ENCODE peak calls at places on chromosomes 2 and 18, in five cellular contexts. One of them, this sample, is unnamed.
A peak's percentile ranks its signal among the peaks of the same experiment; 100 is the strongest.

GRCh38 chr2:109446531-109447131 is 167.1 kb downstream of the SEPTIN10 start:
- DNase-seq in adrenal gland: no peak
- DNase-seq in right cardiac atrium: peak; percentile 37
- DNase-seq in upper lobe of right lung: no peak
- DNase-seq in MM.1S: no peak
- DNase-seq in this sample: no peak

GRCh38 chr2:196533998-196534397 is 105.5 kb upstream of the CCDC150 start:
- DNase-seq in adrenal gland: no peak
- DNase-seq in right cardiac atrium: no peak
- DNase-seq in upper lobe of right lung: no peak
- DNase-seq in MM.1S: peak; percentile 50
- DNase-seq in this sample: no peak

GRCh38 chr2:139142252-139142651 is 362.1 kb upstream of the NXPH2 start:
- DNase-seq in adrenal gland: no peak
- DNase-seq in right cardiac atrium: no peak
- DNase-seq in upper lobe of right lung: no peak
- DNase-seq in MM.1S: peak; percentile 46
- DNase-seq in this sample: no peak

GRCh38 chr2:25585189-25585588 is 88.2 kb downstream of the DTNB start:
- DNase-seq in adrenal gland: no peak
- DNase-seq in right cardiac atrium: no peak
- DNase-seq in upper lobe of right lung: no peak
- DNase-seq in MM.1S: no peak
- DNase-seq in this sample: no peak

GRCh38 chr2:65669574-65669973 is 237.2 kb upstream of the SPRED2 start:
- DNase-seq in adrenal gland: no peak
- DNase-seq in right cardiac atrium: no peak
- DNase-seq in upper lobe of right lung: no peak
- DNase-seq in MM.1S: no peak
- DNase-seq in this sample: no peak

GRCh38 chr2:2039826-2040225 is 291.2 kb downstream of the MYT1L start:
- DNase-seq in adrenal gland: no peak
- DNase-seq in right cardiac atrium: no peak
- DNase-seq in upper lobe of right lung: no peak
- DNase-seq in MM.1S: no peak
- DNase-seq in this sample: no peak

GRCh38 chr2:86584164-86584913 is 21.1 kb upstream of the CHMP3 start:
- DNase-seq in adrenal gland: no peak
- DNase-seq in right cardiac atrium: no peak
- DNase-seq in upper lobe of right lung: no peak
- DNase-seq in MM.1S: peak; percentile 69
- DNase-seq in this sample: no peak

GRCh38 chr2:56465491-56465890 is 281.7 kb downstream of the CCDC85A start:
- DNase-seq in adrenal gland: no peak
- DNase-seq in right cardiac atrium: no peak
- DNase-seq in upper lobe of right lung: no peak
- DNase-seq in MM.1S: no peak
- DNase-seq in this sample: no peak

GRCh38 chr2:66696374-66696773 is 261.4 kb downstream of the MEIS1 start:
- DNase-seq in adrenal gland: no peak
- DNase-seq in right cardiac atrium: no peak
- DNase-seq in upper lobe of right lung: no peak
- DNase-seq in MM.1S: no peak
- DNase-seq in this sample: no peak

GRCh38 chr2:72143441-72144356 is 4.0 kb downstream of the CYP26B1 start:
- DNase-seq in adrenal gland: no peak
- DNase-seq in right cardiac atrium: peak; percentile 72
- DNase-seq in upper lobe of right lung: peak; percentile 58
- DNase-seq in MM.1S: no peak
- DNase-seq in this sample: no peak
- H3K4me1 ChIP-seq in adrenal gland: peaks cover 40% of the 10 kb centered on the region
- H3K4me1 ChIP-seq in right cardiac atrium: no peaks in the 10 kb centered on the region
- H3K4me1 ChIP-seq in upper lobe of right lung: peaks cover 53% of the 10 kb centered on the region
- H3K4me1 ChIP-seq in MM.1S: peaks cover 4% of the 10 kb centered on the region
- H3K4me1 ChIP-seq in this sample: peaks cover 30% of the 10 kb centered on the region

GRCh38 chr2:36358317-36358659 is 2.7 kb downstream of the CRIM1 start:
- DNase-seq in adrenal gland: no peak
- DNase-seq in right cardiac atrium: no peak
- DNase-seq in upper lobe of right lung: no peak
- DNase-seq in MM.1S: no peak
- DNase-seq in this sample: no peak
- H3K27ac ChIP-seq in adrenal gland: peak overlapping the region; percentile 94
- H3K27ac ChIP-seq in right cardiac atrium: no peak overlapping the region
- H3K27ac ChIP-seq in upper lobe of right lung: peak overlapping the region; percentile 79
- H3K27ac ChIP-seq in MM.1S: no peak overlapping the region
- H3K27ac ChIP-seq in this sample: no peak overlapping the region

DNA sequence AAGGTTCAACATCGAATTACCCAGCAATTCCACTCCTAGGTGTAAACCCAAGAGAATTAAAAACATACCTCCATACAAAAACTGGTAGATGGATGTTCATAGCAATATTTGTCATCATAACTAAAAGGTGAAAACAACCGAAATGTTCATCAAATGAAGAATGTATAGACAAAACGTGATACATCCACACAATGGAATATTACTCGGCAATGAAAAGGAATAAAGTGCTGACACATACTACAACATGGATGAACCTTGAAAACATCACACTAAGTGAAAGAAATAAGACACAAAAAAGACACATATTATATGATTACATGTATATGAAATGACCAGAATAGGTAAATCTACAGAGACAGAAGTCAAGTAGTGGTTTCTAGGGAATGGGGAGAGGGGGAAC is 20.6 kb upstream of the CHMP1B start:
- DNase-seq in adrenal gland: no peak
- DNase-seq in right cardiac atrium: no peak
- DNase-seq in upper lobe of right lung: no peak
- DNase-seq in MM.1S: no peak
- DNase-seq in this sample: no peak
- H3K4me3 ChIP-seq in adrenal gland: no peak overlapping the region
- H3K4me3 ChIP-seq in right cardiac atrium: no peak overlapping the region
- H3K4me3 ChIP-seq in upper lobe of right lung: no peak overlapping the region
- H3K4me3 ChIP-seq in MM.1S: no peak overlapping the region
- H3K4me3 ChIP-seq in this sample: no peak overlapping the region

DNA sequence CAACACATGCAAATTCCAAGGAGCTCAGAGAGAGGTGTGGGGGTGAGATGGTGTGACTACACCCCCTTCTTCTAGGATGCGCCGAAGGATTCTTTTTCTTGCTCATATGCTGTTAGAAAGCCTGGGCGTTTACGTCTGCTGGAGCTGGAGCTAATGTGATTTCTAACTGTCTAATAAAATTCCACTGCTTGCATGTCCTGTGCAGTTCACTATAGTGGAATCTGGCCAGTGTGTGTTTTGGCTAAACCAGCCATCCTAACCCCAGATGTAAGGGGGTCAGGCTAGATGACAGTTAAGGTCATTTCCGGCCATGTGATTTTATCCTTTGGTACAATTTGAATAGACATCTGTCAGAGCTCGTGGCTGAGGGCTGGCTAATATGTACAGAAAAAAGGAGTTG is 194.1 kb downstream of the PRKCE start:
- DNase-seq in adrenal gland: no peak
- DNase-seq in right cardiac atrium: no peak
- DNase-seq in upper lobe of right lung: no peak
- DNase-seq in MM.1S: no peak
- DNase-seq in this sample: no peak
- H3K4me1 ChIP-seq in adrenal gland: peaks cover 14% of the 10 kb centered on the region
- H3K4me1 ChIP-seq in right cardiac atrium: peaks cover 8% of the 10 kb centered on the region
- H3K4me1 ChIP-seq in upper lobe of right lung: peaks cover 14% of the 10 kb centered on the region
- H3K4me1 ChIP-seq in MM.1S: peaks cover 23% of the 10 kb centered on the region
- H3K4me1 ChIP-seq in this sample: no peaks in the 10 kb centered on the region

GRCh38 chr2:224208034-224208433 is 168.9 kb upstream of the SERPINE2 start:
- DNase-seq in adrenal gland: no peak
- DNase-seq in right cardiac atrium: no peak
- DNase-seq in upper lobe of right lung: no peak
- DNase-seq in MM.1S: no peak
- DNase-seq in this sample: no peak

GRCh38 chr2:224209927-224210326 is 170.8 kb upstream of the SERPINE2 start:
- DNase-seq in adrenal gland: no peak
- DNase-seq in right cardiac atrium: no peak
- DNase-seq in upper lobe of right lung: no peak
- DNase-seq in MM.1S: no peak
- DNase-seq in this sample: no peak

GRCh38 chr2:224210495-224211472 is 171.7 kb upstream of the SERPINE2 start:
- DNase-seq in adrenal gland: no peak
- DNase-seq in right cardiac atrium: no peak
- DNase-seq in upper lobe of right lung: no peak
- DNase-seq in MM.1S: no peak
- DNase-seq in this sample: no peak

GRCh38 chr2:224208443-224208842 is 169.4 kb upstream of the SERPINE2 start:
- DNase-seq in adrenal gland: no peak
- DNase-seq in right cardiac atrium: no peak
- DNase-seq in upper lobe of right lung: no peak
- DNase-seq in MM.1S: no peak
- DNase-seq in this sample: no peak

DNA sequence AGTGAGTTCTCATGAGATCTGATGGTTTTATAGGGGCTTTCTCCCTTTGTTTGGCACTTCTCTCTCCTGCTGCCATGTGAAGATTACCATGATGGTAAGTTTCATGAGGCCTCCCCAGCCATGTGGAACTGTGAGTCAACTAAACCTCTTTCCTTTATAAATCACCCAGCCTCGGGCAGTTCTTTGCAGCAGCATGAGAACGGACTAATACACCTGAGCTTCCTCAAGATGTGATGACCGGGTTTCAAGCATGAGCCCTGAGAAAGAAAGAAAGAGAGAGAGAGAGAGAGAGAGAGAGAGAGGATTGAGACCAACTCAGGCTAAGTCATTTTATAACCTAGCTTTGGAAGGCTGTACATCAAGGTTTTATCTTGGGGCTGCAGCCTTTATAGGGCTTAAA is 167.7 kb upstream of the SERPINE2 start:
- DNase-seq in adrenal gland: no peak
- DNase-seq in right cardiac atrium: no peak
- DNase-seq in upper lobe of right lung: no peak
- DNase-seq in MM.1S: no peak
- DNase-seq in this sample: no peak
- H3K27ac ChIP-seq in adrenal gland: no peak overlapping the region
- H3K27ac ChIP-seq in right cardiac atrium: no peak overlapping the region
- H3K27ac ChIP-seq in upper lobe of right lung: no peak overlapping the region
- H3K27ac ChIP-seq in MM.1S: no peak overlapping the region
- H3K27ac ChIP-seq in this sample: no peak overlapping the region

DNA sequence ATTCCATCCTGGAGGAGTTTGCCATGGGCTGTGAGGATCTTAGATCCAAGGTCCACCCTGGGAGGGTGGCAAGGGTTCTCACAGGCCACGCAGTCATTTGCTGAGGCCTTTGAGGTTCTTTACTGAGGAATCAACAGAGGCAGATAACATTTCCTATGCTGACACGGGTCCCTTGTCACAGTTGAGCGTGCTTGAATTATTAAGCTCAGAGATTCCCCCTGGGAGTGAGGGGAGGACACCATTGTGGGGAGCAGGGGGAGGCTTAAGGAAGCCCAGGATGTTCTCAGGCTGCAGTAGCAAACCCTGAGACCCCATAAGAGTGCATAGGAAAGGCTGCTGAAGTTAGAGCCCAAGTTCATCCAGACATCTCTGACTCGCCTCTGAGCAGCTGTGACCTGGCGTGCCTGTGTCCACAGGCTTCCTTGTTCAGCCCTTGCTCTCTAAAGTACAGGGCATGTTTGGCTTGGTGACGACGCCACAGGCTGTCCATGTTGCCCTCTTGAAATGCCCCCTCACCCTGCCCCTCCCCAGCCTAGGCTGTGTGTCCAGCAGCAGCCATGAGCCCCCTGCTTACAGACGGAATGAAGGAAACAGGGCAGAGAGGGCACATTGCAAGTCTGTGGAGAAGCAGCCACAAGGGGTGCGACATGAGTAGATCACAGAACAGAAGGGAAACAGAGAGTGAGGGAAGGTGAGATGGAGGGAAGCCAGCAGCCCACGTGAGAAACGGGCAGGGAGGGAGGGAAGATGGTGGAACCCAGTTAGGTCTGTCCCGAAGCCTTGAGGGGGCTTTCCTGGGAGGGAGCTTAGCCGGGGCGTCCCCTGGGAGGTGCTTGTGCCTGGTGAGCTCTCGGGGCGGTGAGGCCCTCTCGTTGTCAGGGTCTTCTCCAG is 34.0 kb downstream of the NAPG start:
- DNase-seq in adrenal gland: no peak
- DNase-seq in right cardiac atrium: peak; percentile 39
- DNase-seq in upper lobe of right lung: no peak
- DNase-seq in MM.1S: no peak
- DNase-seq in this sample: no peak
- H3K4me3 ChIP-seq in adrenal gland: no peak overlapping the region
- H3K4me3 ChIP-seq in right cardiac atrium: peak overlapping the region; percentile 1
- H3K4me3 ChIP-seq in upper lobe of right lung: peak overlapping the region; percentile 25
- H3K4me3 ChIP-seq in MM.1S: no peak overlapping the region
- H3K4me3 ChIP-seq in this sample: peak overlapping the region; percentile 12

DNA sequence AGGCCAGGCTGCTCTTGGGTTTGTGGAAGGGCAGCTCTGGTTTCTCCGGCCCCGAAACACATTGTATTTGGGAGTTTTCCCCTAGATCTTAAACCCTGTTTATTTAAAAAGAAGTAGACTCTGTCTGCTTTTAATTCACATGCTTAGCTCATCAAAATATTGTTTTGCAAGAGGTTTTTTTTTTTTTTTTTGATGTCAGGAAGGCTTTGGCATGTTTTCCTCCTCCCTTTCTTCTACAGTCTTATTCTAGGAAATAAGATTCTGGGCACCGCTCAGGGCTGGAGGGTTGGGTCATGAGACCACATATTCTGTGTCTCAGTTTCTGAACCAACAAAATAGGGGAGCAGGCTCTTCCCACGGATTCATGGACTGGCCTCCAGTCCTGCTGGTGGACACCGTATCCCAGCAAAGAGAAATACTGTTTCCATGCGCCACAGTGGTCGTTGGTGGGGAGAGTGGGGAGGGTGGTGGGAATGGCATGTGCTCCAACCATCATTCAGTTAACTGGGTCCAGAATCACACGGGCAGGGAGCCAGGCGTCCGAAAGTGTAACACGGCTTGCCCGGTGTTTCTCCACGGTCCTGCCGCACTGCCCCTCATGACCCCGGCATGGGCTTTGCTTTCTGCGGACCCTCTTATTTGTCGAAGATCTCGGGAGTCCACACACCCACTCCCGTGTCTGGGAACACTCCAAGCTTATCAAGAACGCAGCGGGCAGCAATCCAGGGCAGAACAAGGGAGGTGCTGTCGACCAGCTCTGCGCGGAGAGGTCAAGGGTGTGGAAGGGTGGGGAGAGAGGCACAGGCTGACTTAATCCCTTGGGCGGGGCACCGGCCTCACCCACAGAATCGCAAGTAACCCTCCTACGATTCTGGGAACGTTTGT is 176.7 kb downstream of the GLI2 start:
- DNase-seq in adrenal gland: no peak
- DNase-seq in right cardiac atrium: peak; percentile 94
- DNase-seq in upper lobe of right lung: peak; percentile 84
- DNase-seq in MM.1S: no peak
- DNase-seq in this sample: no peak
- H3K4me1 ChIP-seq in adrenal gland: peaks cover 22% of the 10 kb centered on the region
- H3K4me1 ChIP-seq in right cardiac atrium: peaks cover 24% of the 10 kb centered on the region
- H3K4me1 ChIP-seq in upper lobe of right lung: peaks cover 27% of the 10 kb centered on the region
- H3K4me1 ChIP-seq in MM.1S: no peaks in the 10 kb centered on the region
- H3K4me1 ChIP-seq in this sample: no peaks in the 10 kb centered on the region